ENCODE peak calls at places on chromosomes 4 and X, in four cellular contexts. B, Q, W and K are unnamed samples.

GRCh38 chr4:40395908-40396806 is 61.0 kb downstream of the CHRNA9 start:
- DNase-seq in B (no peak), Q (peak; percentile 43), W (no peak), K (peak; percentile 19)

GRCh38 chrX:46326161-46326560 is 219.1 kb downstream of the ZNF674 start:
- DNase-seq in B (no peak), Q (no peak), W (no peak), K (no peak)

GRCh38 chrX:115560978-115561604 is at the start of gene PLS3:
- DNase-seq in B (peak; percentile 81), Q (peak; percentile 77), W (no peak), K (peak; percentile 93)

GRCh38 chr4:6292376-6293096 is 22.9 kb downstream of the WFS1 start:
- DNase-seq in B (no peak), Q (no peak), W (no peak), K (no peak)

GRCh38 chr4:10013722-10014121 is 7.6 kb downstream of the SLC2A9 start:
- DNase-seq in B (peak; percentile 86), Q (no peak), W (peak; percentile 71), K (peak; percentile 62)

GRCh38 chrX:31435592-31435991 is 363.8 kb upstream of the FTHL17 start:
- DNase-seq in B (peak; percentile 71), Q (no peak), W (no peak), K (peak; percentile 49)

GRCh38 chr4:12846368-12846767 is 637.8 kb downstream of the RAB28 start:
- DNase-seq in B (no peak), Q (no peak), W (no peak), K (no peak)

GRCh38 chr4:177005801-177006230 is 213.1 kb upstream of the VEGFC start:
- DNase-seq in B (no peak), Q (no peak), W (no peak), K (no peak)

GRCh38 chr4:57373971-57374370 is 263.8 kb upstream of the IGFBP7 start:
- DNase-seq in B (no peak), Q (no peak), W (no peak), K (no peak)

DNA sequence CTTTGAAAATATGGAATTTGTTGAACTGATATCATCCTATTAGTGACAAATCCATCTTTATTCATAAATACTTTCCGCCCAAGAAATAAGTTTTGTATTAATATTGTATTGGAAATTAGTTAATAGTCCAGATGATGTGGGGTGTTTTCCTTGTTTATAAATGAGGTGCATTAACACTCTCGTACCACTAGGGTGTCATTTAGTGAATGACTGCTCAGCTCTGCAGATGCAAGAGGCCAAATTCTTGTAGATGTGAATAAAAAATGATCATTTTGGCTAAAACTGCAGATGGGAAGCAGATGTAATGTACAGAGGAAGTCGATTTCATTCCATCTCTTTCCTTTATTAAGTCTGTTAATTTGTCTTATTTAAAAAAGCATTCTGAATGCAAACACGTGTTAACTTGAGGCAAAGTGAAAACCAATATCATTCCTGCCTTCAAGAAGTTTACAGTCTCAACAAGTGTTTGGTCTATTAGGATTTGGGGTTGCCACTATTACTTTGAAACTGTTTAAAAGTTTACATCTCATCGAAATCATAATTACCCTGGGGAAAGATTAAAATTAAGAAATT is 108.1 kb downstream of the DHX15 start:
- DNase-seq in B (no peak), Q (no peak), W (peak; percentile 14), K (no peak)
- TF ChIP-seq ELF4 in B (no peak), Q (no peak), W (no peak), K (no peak)

DNA sequence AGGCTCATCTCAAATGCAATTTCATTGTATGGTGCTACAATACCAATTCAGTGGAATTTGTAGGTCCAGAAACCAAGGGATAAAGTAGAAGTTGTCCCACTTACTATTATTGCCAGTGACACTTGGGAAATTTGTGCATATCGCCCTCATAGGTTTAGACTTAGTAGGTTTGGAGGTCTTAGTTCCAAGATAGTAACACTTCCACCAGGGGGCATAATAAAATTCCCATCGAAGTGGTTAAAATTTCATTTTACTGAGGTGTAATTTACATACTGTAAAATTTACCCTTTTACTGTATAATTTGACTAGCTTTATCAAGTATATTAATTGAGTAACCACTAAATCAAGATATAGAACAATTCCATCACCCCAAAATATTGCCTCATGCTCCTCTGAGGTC is 174.6 kb downstream of the INPP4B start:
- DNase-seq in B (no peak), Q (no peak), W (no peak), K (no peak)
- TF ChIP-seq ELF4 in B (no peak), Q (no peak), W (no peak), K (no peak)

GRCh38 chr4:25321703-25322102 is 9.1 kb downstream of the ZCCHC4 start:
- DNase-seq in B (no peak), Q (no peak), W (no peak), K (no peak)

GRCh38 chr4:25320374-25321172 is 8.0 kb downstream of the ZCCHC4 start:
- DNase-seq in B (no peak), Q (no peak), W (no peak), K (no peak)
- TF ChIP-seq ELF4 in B (no peak), Q (no peak), W (no peak), K (no peak)

GRCh38 chr4:74630551-74630950 is 163.8 kb downstream of the BTC start:
- DNase-seq in B (no peak), Q (no peak), W (no peak), K (no peak)

GRCh38 chr4:74627093-74627492 is 167.2 kb downstream of the BTC start:
- DNase-seq in B (no peak), Q (no peak), W (no peak), K (no peak)

GRCh38 chr4:74627516-74627915 is 166.8 kb downstream of the BTC start:
- DNase-seq in B (no peak), Q (no peak), W (no peak), K (no peak)

GRCh38 chr4:74631338-74631737 is 163.0 kb downstream of the BTC start:
- DNase-seq in B (no peak), Q (no peak), W (no peak), K (no peak)

DNA sequence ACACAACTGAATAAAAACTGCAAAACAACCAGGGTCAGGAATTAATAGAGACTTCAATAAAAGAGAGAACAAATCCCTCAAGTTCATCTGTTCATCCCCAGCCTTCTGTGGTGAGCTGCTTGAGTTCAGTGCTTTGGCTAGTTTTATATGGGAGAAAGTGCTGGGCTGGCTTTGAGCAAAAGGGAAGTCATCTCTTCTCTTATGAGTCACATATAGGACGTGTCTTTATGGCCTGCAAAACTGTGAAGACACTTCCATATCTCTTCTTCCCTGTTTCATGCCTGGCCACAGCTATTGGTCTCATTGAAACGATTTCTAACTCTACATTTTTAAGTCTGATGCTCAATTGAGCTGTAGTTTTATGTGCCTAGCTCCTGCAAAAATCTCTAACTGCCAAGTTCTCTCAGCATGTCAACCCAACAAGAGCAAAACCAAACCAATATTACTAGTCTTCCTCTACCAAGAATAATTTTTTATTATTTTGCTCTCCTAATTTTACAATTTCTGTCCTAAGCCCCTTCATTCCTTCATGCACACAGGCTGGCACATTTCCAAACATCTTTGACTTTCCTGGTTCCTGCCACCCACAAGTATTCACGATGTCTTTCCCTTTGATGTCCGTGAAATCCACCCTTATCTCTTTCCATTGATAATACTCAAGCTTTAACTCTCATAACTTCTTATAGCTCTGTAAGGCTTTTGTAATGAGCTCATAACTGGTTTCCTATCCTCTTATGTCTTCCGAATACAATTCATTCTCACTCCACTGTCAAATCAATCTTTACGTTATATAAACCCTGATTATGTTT is 165.3 kb downstream of the BTC start:
- DNase-seq in B (no peak), Q (no peak), W (peak; percentile 27), K (no peak)
- TF ChIP-seq ELF4 in B (no peak), Q (no peak), W (no peak), K (no peak)

GRCh38 chr4:3041192-3042142 is 32.9 kb downstream of the HTT-AS start:
- DNase-seq in B (peak; percentile 37), Q (peak; percentile 55), W (no peak), K (no peak)
- TF ChIP-seq ELF4 in B (no peak), Q (no peak), W (no peak), K (no peak)

GRCh38 chrX:6187256-6187655 is 41.4 kb downstream of the NLGN4X start:
- DNase-seq in B (no peak), Q (no peak), W (no peak), K (no peak)

GRCh38 chrX:6184900-6185515 is 43.7 kb downstream of the NLGN4X start:
- DNase-seq in B (no peak), Q (no peak), W (no peak), K (no peak)
- TF ChIP-seq ELF4 in B (no peak), Q (no peak), W (no peak), K (no peak)

DNA sequence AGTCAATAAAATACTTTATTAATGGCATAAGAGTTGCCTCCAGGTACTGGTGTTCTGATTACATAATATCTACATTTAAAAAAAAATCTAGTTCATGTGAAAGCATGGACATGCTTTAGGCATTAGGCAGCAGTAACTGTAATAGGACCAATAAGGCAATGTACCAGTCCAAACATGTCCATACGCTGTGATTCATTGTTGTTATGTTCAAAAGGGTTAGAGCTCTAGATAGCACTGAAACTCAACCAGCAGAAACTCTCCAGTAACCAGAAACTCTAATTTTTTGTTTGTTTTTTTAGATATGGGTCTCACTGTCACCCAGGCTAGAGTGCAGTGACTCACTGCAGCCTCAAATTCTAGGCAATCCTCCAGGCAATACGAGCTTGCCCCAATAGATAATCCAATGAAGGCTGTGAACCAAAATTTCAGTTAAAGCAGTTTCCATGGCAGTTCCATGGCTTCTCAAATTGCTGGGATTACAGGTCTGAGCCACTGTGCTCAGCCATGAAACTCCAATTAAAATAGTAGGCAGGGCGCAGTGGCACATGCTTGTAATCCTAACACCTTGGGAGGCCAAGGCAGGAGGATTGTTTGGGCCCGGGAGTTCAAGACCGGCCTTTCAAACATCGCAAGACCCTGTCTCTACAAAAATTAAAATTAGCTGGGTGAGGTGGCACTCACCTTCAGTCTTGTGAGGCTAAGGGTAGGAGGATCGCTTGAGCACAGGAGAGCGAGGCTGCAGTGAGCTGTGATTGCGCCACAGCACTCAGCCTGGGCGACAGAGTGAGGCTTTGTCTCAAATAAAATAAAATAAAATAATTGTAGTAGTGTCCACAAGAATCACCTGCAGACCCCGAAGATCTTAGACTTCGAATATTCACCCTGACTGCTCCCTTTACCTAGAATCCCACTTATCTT is 36.3 kb downstream of the MGARP start:
- DNase-seq in B (no peak), Q (peak; percentile 52), W (peak; percentile 37), K (peak; percentile 28)
- TF ChIP-seq ELF4 in B (no peak), Q (no peak), W (no peak), K (no peak)

GRCh38 chr4:72631296-72631695 is 62.3 kb upstream of the ADAMTS3 start:
- DNase-seq in B (no peak), Q (no peak), W (peak; percentile 10), K (no peak)
- TF ChIP-seq ELF4 in B (no peak), Q (no peak), W (no peak), K (no peak)